ENCODE peak calls at places on chromosomes 13 and 19, in five cellular contexts. Q, P, D, G and N are unnamed samples.

GRCh38 chr19:791605-792360 is 5.5 kb upstream of the PTBP1 start:
- DNase-seq in Q (no peak), P (no peak), D (no peak), G (peak), N (no peak)

GRCh38 chr19:8614455-8614854 is 3.9 kb upstream of the ADAMTS10 start:
- DNase-seq in Q (no peak), P (no peak), D (no peak), G (no peak), N (no peak)

GRCh38 chr19:49425922-49426592 is 869 bp downstream of the GFY start:
- DNase-seq in Q (peak), P (no peak), D (no peak), G (no peak), N (no peak)

GRCh38 chr19:45322311-45322710 is 364 bp downstream of the CKM start:
- DNase-seq in Q (no peak), P (no peak), D (no peak), G (no peak), N (no peak)

GRCh38 chr19:33496016-33496415 is 25.6 kb downstream of the PEPD start:
- DNase-seq in Q (no peak), P (no peak), D (no peak), G (peak), N (no peak)

GRCh38 chr13:30047154-30047874 is 196.9 kb upstream of the UBL3 start:
- DNase-seq in Q (peak), P (no peak), D (no peak), G (peak), N (no peak)

GRCh38 chr19:5011476-5012238 is 42.7 kb downstream of the KDM4B start:
- DNase-seq in Q (no peak), P (no peak), D (no peak), G (no peak), N (no peak)

GRCh38 chr19:35816262-35816661 is 3.6 kb upstream of the PRODH2 start:
- DNase-seq in Q (no peak), P (no peak), D (no peak), G (no peak), N (no peak)

GRCh38 chr19:56108447-56109195 is 12.5 kb downstream of the ZNF787 start:
- DNase-seq in Q (no peak), P (no peak), D (no peak), G (peak), N (no peak)

GRCh38 chr19:47408156-47408938 is 11.0 kb downstream of the MEIS3 start:
- DNase-seq in Q (no peak), P (no peak), D (no peak), G (no peak), N (no peak)

GRCh38 chr19:14369399-14370168 is 11.7 kb upstream of the ADGRE5 start:
- DNase-seq in Q (peak), P (no peak), D (peak), G (peak), N (peak)

GRCh38 chr19:46115396-46116109 is 8.9 kb downstream of the IGFL3 start:
- DNase-seq in Q (peak), P (peak), D (no peak), G (peak), N (no peak)

GRCh38 chr19:18785179-18786124 is 5.7 kb downstream of the COMP start:
- DNase-seq in Q (peak), P (no peak), D (peak), G (peak), N (peak)

GRCh38 chr19:57410748-57411671 is at the start of gene ZNF17:
- DNase-seq in Q (peak), P (peak), D (peak), G (peak), N (peak)

GRCh38 chr13:74201530-74201929 is 67.3 kb upstream of the KLF12 start:
- DNase-seq in Q (no peak), P (no peak), D (no peak), G (no peak), N (no peak)

GRCh38 chr13:110436786-110437370 is 124.6 kb downstream of the RAB20 start:
- DNase-seq in Q (no peak), P (no peak), D (no peak), G (no peak), N (no peak)

GRCh38 chr19:57434386-57435061 is 601 bp upstream of the ZNF749 start:
- DNase-seq in Q (no peak), P (no peak), D (no peak), G (no peak), N (no peak)

GRCh38 chr19:43548706-43549105 is 15.7 kb downstream of the ZNF575 start:
- DNase-seq in Q (no peak), P (no peak), D (no peak), G (no peak), N (no peak)